ENCODE peak calls at places on chromosome 1, in seven cellular contexts. P is NCI-H1417; F is HFFc6; N is progenitor cell of endocrine pancreas; K is CD4-positive, alpha-beta memory T cell; Y is HEK293T; U is left cardiac atrium. J is an unnamed sample.

GRCh38 chr1:54163051-54163450 is 10.3 kb upstream of the CDCP2 start:
- DNase-seq in N (no peak), F (no peak), K (no peak), U (no peak), Y (no peak), P (no peak), J (peak; percentile 3)

GRCh38 chr1:218390625-218391024 is 45.5 kb downstream of the TGFB2 start:
- DNase-seq in N (no peak), U (no peak), K (no peak), P (peak; percentile 29), Y (no peak), F (no peak), J (peak; percentile 55)

GRCh38 chr1:6347641-6348487 is 45.7 kb downstream of the ACOT7 start:
- DNase-seq in K (peak; percentile 74), F (no peak), N (peak; percentile 44), Y (peak; percentile 69), P (no peak), U (no peak), J (peak; percentile 25)

GRCh38 chr1:200207711-200208126 is 180.2 kb downstream of the NR5A2 start:
- DNase-seq in U (no peak), P (no peak), N (no peak), F (peak; percentile 35), K (peak; percentile 29), Y (no peak), J (no peak)

GRCh38 chr1:247296599-247297180 is 35.0 kb downstream of the ZNF496 start:
- DNase-seq in Y (no peak), P (no peak), F (no peak), N (no peak), U (no peak), K (no peak), J (no peak)

GRCh38 chr1:66274634-66275033 is 259.3 kb upstream of the SGIP1 start:
- DNase-seq in K (peak; percentile 52), F (peak; percentile 58), N (no peak), P (no peak), Y (no peak), U (no peak), J (no peak)

GRCh38 chr1:1067284-1068076 is 6.6 kb downstream of the RNF223 start:
- DNase-seq in N (no peak), F (no peak), P (peak; percentile 41), K (no peak), Y (no peak), U (no peak), J (no peak)

GRCh38 chr1:26417111-26417510 is 6.5 kb downstream of the LIN28A start:
- DNase-seq in F (peak; percentile 41), K (peak; percentile 78), U (peak; percentile 73), N (peak; percentile 87), P (peak; percentile 78), Y (peak; percentile 80), J (peak; percentile 50)

GRCh38 chr1:179016694-179017382 is 8.9 kb upstream of the FAM20B start:
- DNase-seq in K (no peak), P (peak; percentile 87), F (peak; percentile 89), N (no peak), U (peak; percentile 88), Y (peak; percentile 60), J (peak; percentile 95)

GRCh38 chr1:89221341-89221740 is 22.6 kb upstream of the GBP4 start:
- DNase-seq in Y (no peak), K (no peak), F (no peak), U (no peak), P (no peak), N (no peak), J (no peak)

GRCh38 chr1:57162607-57163235 is 196.9 kb upstream of the C8B start:
- DNase-seq in K (no peak), N (no peak), Y (no peak), U (peak; percentile 33), P (no peak), F (no peak), J (no peak)

GRCh38 chr1:36411674-36412648 is 14.3 kb upstream of the LSM10 start:
- DNase-seq in N (no peak), Y (peak; percentile 18), K (peak; percentile 62), F (no peak), P (peak; percentile 23), U (no peak), J (peak; percentile 55)

GRCh38 chr1:203278087-203278884 is 27.0 kb upstream of the BTG2 start:
- DNase-seq in N (no peak), Y (no peak), P (peak; percentile 75), F (peak; percentile 75), U (peak; percentile 97), K (peak; percentile 41), J (no peak)